ENCODE peak calls at places on chromosomes 16 and 17, in eight cellular contexts. I is testis, D is heart right ventricle, E is choroid plexus epithelial cell, M is body of pancreas, A is fibroblast of pulmonary artery, N is foreskin fibroblast, C is neural progenitor cell. S is an unnamed sample.

GRCh38 chr16:23121024-23121423 is 28.2 kb downstream of the USP31 start:
- DNase-seq in I (no peak), D (no peak), E (no peak), M (no peak), A (no peak), N (no peak), C (peak), S (no peak)

GRCh38 chr17:82065638-82066303 is at the start of gene DUS1L:
- DNase-seq in I (peak), D (peak), E (peak), M (peak), A (peak), N (peak), C (peak), S (no peak)

GRCh38 chr17:522912-523311 is 170.3 kb upstream of the RPH3AL start:
- DNase-seq in I (no peak), D (no peak), E (no peak), M (no peak), A (no peak), N (no peak), C (peak), S (no peak)

GRCh38 chr16:26316683-26317464 is 625.1 kb downstream of the HS3ST4 start:
- DNase-seq in I (no peak), D (no peak), E (no peak), M (no peak), A (no peak), N (no peak), C (peak), S (no peak)

GRCh38 chr17:15649861-15650391 is 30.4 kb upstream of the FBXW10B start:
- DNase-seq in I (no peak), D (peak), E (peak), M (peak), A (peak), N (peak), C (no peak), S (no peak)

GRCh38 chr17:44385287-44386181 is 3.9 kb downstream of the ITGA2B start:
- DNase-seq in I (peak), D (peak), E (peak), M (peak), A (peak), N (peak), C (peak), S (peak)

GRCh38 chr17:65535777-65536572 is 25.5 kb downstream of the AXIN2 start:
- DNase-seq in I (no peak), D (no peak), E (no peak), M (no peak), A (no peak), N (peak), C (no peak), S (no peak)

GRCh38 chr16:69204106-69204655 is 17.2 kb downstream of the SNTB2 start:
- DNase-seq in I (no peak), D (no peak), E (no peak), M (no peak), A (no peak), N (no peak), C (no peak), S (no peak)

GRCh38 chr17:73750975-73751374 is 106.7 kb upstream of the SDK2 start:
- DNase-seq in I (no peak), D (no peak), E (no peak), M (peak), A (no peak), N (no peak), C (no peak), S (no peak)

GRCh38 chr16:67304006-67304405 is 22.5 kb downstream of the KCTD19 start:
- DNase-seq in I (no peak), D (no peak), E (no peak), M (no peak), A (no peak), N (peak), C (no peak), S (no peak)

GRCh38 chr16:71537643-71538042 is 11.4 kb downstream of the CHST4 start:
- DNase-seq in I (peak), D (no peak), E (peak), M (peak), A (peak), N (peak), C (peak), S (no peak)

GRCh38 chr16:17356243-17356933 is 114.4 kb downstream of the XYLT1 start:
- DNase-seq in I (no peak), D (no peak), E (no peak), M (no peak), A (no peak), N (no peak), C (no peak), S (no peak)

GRCh38 chr17:44115585-44116415 is 7.6 kb downstream of the HDAC5 start:
- DNase-seq in I (peak), D (no peak), E (peak), M (peak), A (peak), N (peak), C (peak), S (no peak)

GRCh38 chr17:36880506-36880905 is 56.8 kb upstream of the LHX1 start:
- DNase-seq in I (no peak), D (no peak), E (no peak), M (no peak), A (no peak), N (no peak), C (no peak), S (no peak)

GRCh38 chr17:63433746-63434591 is 12.1 kb downstream of the CYB561 start:
- DNase-seq in I (peak), D (peak), E (peak), M (peak), A (peak), N (peak), C (no peak), S (no peak)

GRCh38 chr16:73232555-73233422 is 184.9 kb upstream of the ZFHX3 start:
- DNase-seq in I (peak), D (peak), E (peak), M (peak), A (peak), N (peak), C (no peak), S (no peak)

GRCh38 chr17:51119415-51120356 is 982 bp downstream of the SPAG9 start:
- DNase-seq in I (peak), D (peak), E (peak), M (peak), A (peak), N (peak), C (peak), S (peak)

GRCh38 chr16:12260647-12261262 is 284.2 kb downstream of the SNX29 start:
- DNase-seq in I (peak), D (peak), E (peak), M (peak), A (peak), N (peak), C (peak), S (no peak)

GRCh38 chr17:38848557-38848891 is 5.0 kb downstream of the RPL23 start:
- DNase-seq in I (no peak), D (no peak), E (no peak), M (no peak), A (no peak), N (no peak), C (no peak), S (no peak)

GRCh38 chr16:19578378-19578851 is 22.9 kb downstream of the VPS35L start:
- DNase-seq in I (no peak), D (no peak), E (no peak), M (no peak), A (peak), N (no peak), C (peak), S (no peak)

GRCh38 chr17:27157898-27158297 is 136.0 kb upstream of the WSB1 start:
- DNase-seq in I (no peak), D (no peak), E (no peak), M (no peak), A (no peak), N (no peak), C (no peak), S (no peak)

GRCh38 chr16:12763517-12763916 is 40.2 kb downstream of the CPPED1 start:
- DNase-seq in I (no peak), D (no peak), E (peak), M (no peak), A (peak), N (no peak), C (no peak), S (no peak)

GRCh38 chr16:28910046-28911031 is 14.7 kb downstream of the RABEP2 start:
- DNase-seq in I (no peak), D (no peak), E (no peak), M (no peak), A (no peak), N (no peak), C (no peak), S (no peak)

GRCh38 chr17:28908640-28909098 is 5.8 kb upstream of the DHRS13 start:
- DNase-seq in I (peak), D (peak), E (peak), M (no peak), A (peak), N (peak), C (no peak), S (no peak)

GRCh38 chr16:50313596-50314483 is 47.5 kb downstream of the ADCY7 start:
- DNase-seq in I (peak), D (peak), E (peak), M (peak), A (peak), N (no peak), C (no peak), S (no peak)

GRCh38 chr16:30027588-30028437 is 3.3 kb downstream of the TLCD3B start:
- DNase-seq in I (no peak), D (no peak), E (no peak), M (no peak), A (no peak), N (no peak), C (no peak), S (no peak)

DNA sequence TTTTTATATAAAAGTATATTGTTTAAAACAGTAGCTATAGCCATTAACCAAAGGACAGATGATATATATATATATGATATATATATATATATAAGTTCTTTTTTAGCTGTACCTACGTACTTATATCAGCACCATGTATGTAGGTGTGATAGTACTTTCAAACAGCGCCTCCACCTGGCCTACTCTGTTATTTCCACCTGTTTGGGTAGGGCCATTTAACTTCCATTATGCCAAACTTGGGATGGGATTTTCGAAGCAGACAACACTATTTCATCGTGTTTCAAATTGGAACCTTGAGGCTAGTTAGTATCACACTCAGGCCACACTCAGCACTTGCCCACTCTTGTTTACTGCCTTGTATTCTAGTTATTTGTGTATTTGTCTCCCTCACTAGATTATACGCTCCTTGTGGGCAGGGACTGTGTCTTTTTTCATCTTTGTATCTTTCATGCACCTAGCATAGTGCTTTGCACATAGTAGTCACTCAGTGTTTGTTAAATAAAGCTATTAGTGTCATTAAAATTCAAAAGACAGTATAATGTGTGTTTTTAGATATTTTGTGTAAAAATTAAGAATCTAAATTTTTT is 11.8 kb upstream of the CLTC start:
- DNase-seq in I (peak), D (no peak), E (peak), M (peak), A (no peak), N (no peak), C (peak), S (no peak)
- TF ChIP-seq CTCF in I (peak), D (no peak), E (peak), M (no peak), A (peak), N (no peak), C (peak), S (peak)

GRCh38 chr17:17783825-17784598 is 52.8 kb downstream of the SREBF1 start:
- DNase-seq in I (peak), D (peak), E (peak), M (peak), A (peak), N (peak), C (peak), S (no peak)

GRCh38 chr17:17782425-17783120 is 54.2 kb downstream of the SREBF1 start:
- DNase-seq in I (peak), D (no peak), E (no peak), M (peak), A (no peak), N (peak), C (peak), S (no peak)

GRCh38 chr17:17783121-17783824 is 53.5 kb downstream of the SREBF1 start:
- DNase-seq in I (peak), D (peak), E (peak), M (peak), A (peak), N (peak), C (peak), S (peak)

GRCh38 chr17:17785407-17785806 is 51.4 kb downstream of the SREBF1 start:
- DNase-seq in I (no peak), D (no peak), E (no peak), M (peak), A (no peak), N (no peak), C (no peak), S (no peak)

DNA sequence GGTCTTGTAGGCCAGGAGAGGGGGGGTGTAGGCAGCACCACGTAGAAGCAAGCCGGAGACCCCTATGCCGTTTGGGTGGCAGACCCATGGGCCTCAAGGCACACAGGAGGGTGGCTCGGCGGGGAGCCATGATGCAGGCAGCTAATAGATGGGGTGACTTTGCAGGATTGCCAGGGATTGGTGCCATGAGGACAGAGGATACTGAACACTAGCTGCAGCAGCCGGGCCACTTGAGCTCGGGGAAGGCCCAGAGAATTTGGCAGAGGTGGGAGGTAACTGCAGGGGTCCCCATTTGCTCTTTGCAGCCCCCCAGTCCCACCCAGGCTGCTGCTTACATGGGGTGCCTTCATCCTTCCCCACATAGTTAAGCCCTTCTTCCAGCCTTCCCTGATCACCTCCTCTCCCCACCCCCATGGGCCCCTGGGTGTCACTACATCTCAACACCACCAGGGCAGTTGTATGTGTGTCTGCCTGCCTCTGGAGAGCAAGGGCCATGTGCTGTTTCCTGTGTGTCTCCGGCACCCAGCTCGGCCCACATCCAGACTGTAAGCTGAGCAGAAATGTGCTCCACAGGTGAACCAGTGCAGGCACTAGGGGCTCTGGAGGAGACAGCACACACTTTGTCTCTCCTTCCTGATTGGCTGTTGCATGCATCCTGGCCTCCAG is 52.1 kb downstream of the SREBF1 start:
- DNase-seq in I (no peak), D (no peak), E (peak), M (peak), A (no peak), N (peak), C (peak), S (no peak)
- TF ChIP-seq CTCF in I (no peak), D (no peak), E (peak), M (peak), A (peak), N (peak), C (peak), S (peak)

DNA sequence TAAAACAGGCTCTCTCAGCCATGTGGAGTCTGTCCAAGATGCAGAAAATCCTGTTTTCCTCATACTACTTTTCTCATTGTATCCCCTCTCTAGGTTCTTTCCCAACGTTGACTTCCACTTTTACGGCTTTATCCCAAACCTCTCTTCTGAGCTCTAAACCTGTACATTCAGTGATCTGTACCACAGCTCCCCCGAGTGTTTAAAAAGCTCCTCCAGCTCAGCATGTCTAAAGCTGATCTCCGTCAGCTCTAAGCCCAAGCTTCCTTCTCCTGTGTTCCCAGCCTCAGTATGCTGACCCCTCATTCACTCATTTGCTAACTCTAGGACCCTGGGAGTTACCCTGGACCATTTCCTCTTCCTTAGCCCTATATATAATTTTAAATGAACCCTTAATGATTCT is 144.6 kb downstream of the DNAH9 start:
- DNase-seq in I (peak), D (no peak), E (no peak), M (no peak), A (no peak), N (no peak), C (peak), S (no peak)
- TF ChIP-seq CTCF in I (no peak), D (no peak), E (no peak), M (no peak), A (no peak), N (no peak), C (peak), S (no peak)

GRCh38 chr16:3152273-3153076 is 17.6 kb downstream of the ZNF213 start:
- DNase-seq in I (peak), D (peak), E (peak), M (peak), A (peak), N (peak), C (peak), S (peak)
- TF ChIP-seq CTCF in I (peak), D (no peak), E (peak), M (peak), A (peak), N (peak), C (peak), S (peak)

DNA sequence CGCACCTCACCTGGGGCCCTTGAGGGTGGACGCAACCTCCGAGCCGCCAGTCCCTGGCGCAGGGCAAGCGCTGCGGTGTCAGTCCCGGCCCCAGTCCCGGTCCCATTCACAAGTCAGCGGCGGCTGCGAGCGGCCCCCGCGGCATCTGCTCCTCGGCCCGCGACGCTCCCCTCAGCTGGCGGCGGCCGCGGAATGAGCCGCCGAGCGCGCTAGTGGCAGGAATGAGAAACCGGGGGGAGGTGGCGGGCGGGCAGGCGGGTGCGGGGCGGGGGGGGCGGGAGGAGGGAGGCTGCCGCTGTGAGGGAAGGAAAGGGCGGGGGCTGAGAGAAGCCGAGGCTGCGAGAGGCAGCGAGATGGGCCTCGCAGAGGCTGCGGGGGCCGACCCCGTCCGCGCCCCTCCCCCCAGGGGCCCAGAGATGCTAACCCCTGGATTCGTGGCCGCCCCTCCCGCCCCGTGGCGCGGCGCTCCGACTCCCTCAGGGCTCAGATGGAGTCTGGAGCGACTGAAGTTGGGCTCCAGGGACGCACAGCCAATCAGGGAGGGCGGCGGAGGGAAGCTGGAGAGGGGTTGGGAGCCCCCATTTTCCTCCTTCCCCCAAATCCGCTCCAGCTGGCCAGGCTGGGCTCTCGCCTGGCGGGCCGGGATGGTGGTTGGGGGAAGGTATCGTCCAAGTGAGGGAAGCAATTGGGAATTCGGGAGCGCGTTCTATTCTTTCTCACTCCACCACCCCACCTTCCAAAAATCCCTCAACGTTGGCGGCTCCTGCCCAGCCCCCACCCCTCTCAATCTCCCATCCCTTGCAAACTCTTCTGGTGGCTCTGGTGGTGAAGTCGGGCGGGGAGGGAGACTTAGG is at the start of gene CDH11:
- DNase-seq in I (peak), D (peak), E (peak), M (no peak), A (peak), N (peak), C (peak), S (peak)
- TF ChIP-seq CTCF in I (peak), D (peak), E (peak), M (no peak), A (peak), N (peak), C (peak), S (peak)

GRCh38 chr17:57834146-57834741 is 15.6 kb downstream of the MRPS23 start:
- DNase-seq in I (peak), D (no peak), E (no peak), M (peak), A (no peak), N (peak), C (peak), S (no peak)
- TF ChIP-seq CTCF in I (no peak), D (no peak), E (no peak), M (peak), A (no peak), N (no peak), C (peak), S (no peak)

DNA sequence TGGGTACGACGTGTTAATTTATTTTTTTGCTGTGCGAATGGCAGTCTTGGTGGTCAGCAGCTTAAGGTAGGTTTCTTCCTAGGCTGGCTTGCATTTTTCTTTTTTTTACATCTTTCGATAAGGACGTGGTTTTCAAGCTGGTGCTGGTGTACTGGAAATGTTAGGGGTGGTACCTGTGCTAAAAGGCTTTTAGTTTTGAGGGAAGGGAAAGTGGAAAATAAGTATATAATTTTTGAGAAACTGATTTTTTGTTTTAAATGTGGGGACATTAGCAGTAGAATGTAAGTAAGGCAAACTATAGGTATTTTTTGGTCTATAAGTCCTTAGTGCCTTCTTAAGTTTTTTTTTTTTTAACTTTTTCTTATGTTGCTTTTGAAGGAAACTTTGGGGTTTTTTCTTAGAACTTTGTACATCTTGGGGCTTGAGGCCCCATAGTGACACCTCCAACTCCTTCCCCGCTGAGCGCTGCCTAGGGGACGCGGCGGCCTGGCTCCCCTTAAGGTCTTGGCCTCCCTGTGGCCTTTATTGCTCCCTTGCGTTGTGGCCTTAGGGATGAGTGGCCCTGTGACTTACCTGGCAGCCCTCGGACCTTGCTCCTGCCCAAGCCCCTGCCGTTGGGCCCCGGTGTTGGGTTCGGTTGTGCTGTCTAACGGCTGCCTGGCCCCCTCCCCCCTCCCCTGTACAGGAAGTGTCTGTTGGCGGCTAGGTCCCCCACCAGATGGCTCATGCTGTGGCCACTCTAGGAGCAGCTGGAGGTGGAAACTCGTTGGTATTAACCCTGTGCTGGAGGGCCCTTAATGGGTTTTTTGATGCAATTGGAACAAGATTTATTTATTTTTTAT is 88.0 kb upstream of the RPRML start:
- DNase-seq in I (peak), D (peak), E (peak), M (peak), A (peak), N (peak), C (peak), S (peak)
- TF ChIP-seq CTCF in I (no peak), D (no peak), E (peak), M (peak), A (peak), N (no peak), C (peak), S (peak)